ENCODE peak calls at places on chromosomes 12 and 14, in seven cellular contexts. B is endothelial cell of umbilical vein, H is K562, X is HCT116, Z is A549, Q is GM12878, Y is HepG2. N is an unnamed sample.

GRCh38 chr14:70896981-70897380 is 10.3 kb upstream of the PCNX1 start:
- DNase-seq in B (no peak), H (no peak), X (no peak), Z (no peak), Q (no peak), Y (no peak), N (no peak)

GRCh38 chr12:104386461-104386860 is 70.3 kb upstream of the CHST11 start:
- DNase-seq in B (no peak), H (peak; percentile 42), X (no peak), Z (no peak), Q (no peak), Y (no peak), N (no peak)

GRCh38 chr12:99026332-99027116 is 381.4 kb downstream of the APAF1 start:
- DNase-seq in B (no peak), H (no peak), X (no peak), Z (no peak), Q (no peak), Y (no peak), N (no peak)

GRCh38 chr14:74176404-74176788 is 62.9 kb upstream of the VSX2 start:
- DNase-seq in B (no peak), H (no peak), X (no peak), Z (no peak), Q (no peak), Y (no peak), N (peak; percentile 58)

GRCh38 chr14:102579696-102580551 is 12.5 kb upstream of the RCOR1 start:
- DNase-seq in B (no peak), H (no peak), X (no peak), Z (no peak), Q (no peak), Y (no peak), N (peak; percentile 43)

GRCh38 chr12:119602695-119603094 is 9.1 kb downstream of the TMEM233 start:
- DNase-seq in B (no peak), H (no peak), X (no peak), Z (no peak), Q (no peak), Y (no peak), N (no peak)

GRCh38 chr14:104267895-104268294 is 129.5 kb downstream of the KIF26A start:
- DNase-seq in B (no peak), H (no peak), X (no peak), Z (no peak), Q (no peak), Y (no peak), N (no peak)

GRCh38 chr14:64692597-64693350 is 11.4 kb upstream of the PLEKHG3 start:
- DNase-seq in B (no peak), H (no peak), X (no peak), Z (no peak), Q (no peak), Y (no peak), N (no peak)

GRCh38 chr14:69572634-69573135 is 2.0 kb downstream of the CCDC177 start:
- DNase-seq in B (no peak), H (no peak), X (no peak), Z (no peak), Q (no peak), Y (no peak), N (no peak)

GRCh38 chr12:108234155-108234554 is 105.0 kb downstream of the CMKLR1 start:
- DNase-seq in B (peak; percentile 3), H (no peak), X (no peak), Z (no peak), Q (no peak), Y (no peak), N (peak; percentile 41)

GRCh38 chr14:68476212-68476964 is 316.5 kb downstream of the ZFP36L1 start:
- DNase-seq in B (peak; percentile 72), H (no peak), X (no peak), Z (no peak), Q (peak; percentile 93), Y (peak; percentile 45), N (peak; percentile 8)

GRCh38 chr14:67571991-67572323 is 28.1 kb downstream of the PIGH start:
- DNase-seq in B (no peak), H (no peak), X (no peak), Z (no peak), Q (no peak), Y (no peak), N (no peak)

GRCh38 chr14:56351861-56352260 is 227.7 kb upstream of the TMEM260 start:
- DNase-seq in B (no peak), H (no peak), X (no peak), Z (no peak), Q (no peak), Y (no peak), N (no peak)

GRCh38 chr14:101908795-101909194 is 55.6 kb upstream of the DYNC1H1 start:
- DNase-seq in B (no peak), H (no peak), X (no peak), Z (no peak), Q (no peak), Y (no peak), N (no peak)

GRCh38 chr14:68789798-68790655 is 2.8 kb downstream of the ZFP36L1 start:
- DNase-seq in B (peak; percentile 17), H (no peak), X (no peak), Z (no peak), Q (no peak), Y (no peak), N (no peak)

GRCh38 chr12:95151406-95151805 is 65.9 kb downstream of the FGD6 start:
- DNase-seq in B (no peak), H (no peak), X (no peak), Z (no peak), Q (no peak), Y (no peak), N (no peak)

GRCh38 chr14:93930989-93931307 is 3.8 kb downstream of the FAM181A start:
- DNase-seq in B (no peak), H (no peak), X (no peak), Z (no peak), Q (no peak), Y (no peak), N (no peak)

GRCh38 chr14:95545769-95546168 is 10.9 kb downstream of the GLRX5 start:
- DNase-seq in B (peak; percentile 82), H (no peak), X (peak; percentile 53), Z (peak; percentile 58), Q (no peak), Y (no peak), N (peak; percentile 34)

GRCh38 chr12:25653487-25654175 is 100.5 kb upstream of the LMNTD1 start:
- DNase-seq in B (peak; percentile 63), H (no peak), X (no peak), Z (no peak), Q (no peak), Y (no peak), N (peak; percentile 33)

GRCh38 chr14:89956294-89957009 is 725 bp downstream of the TDP1 start:
- DNase-seq in B (peak; percentile 80), H (no peak), X (peak; percentile 22), Z (no peak), Q (peak; percentile 48), Y (peak; percentile 46), N (peak; percentile 91)

GRCh38 chr12:12467222-12467621 is 95.4 kb downstream of the DUSP16 start:
- DNase-seq in B (no peak), H (no peak), X (no peak), Z (no peak), Q (no peak), Y (no peak), N (no peak)

GRCh38 chr14:54627718-54628345 is 60.9 kb downstream of the SAMD4A start:
- DNase-seq in B (peak; percentile 88), H (no peak), X (no peak), Z (no peak), Q (peak; percentile 57), Y (no peak), N (no peak)

GRCh38 chr12:67911293-67911637 is 78.0 kb upstream of the IFNG-AS1 start:
- DNase-seq in B (no peak), H (no peak), X (no peak), Z (no peak), Q (no peak), Y (no peak), N (no peak)

GRCh38 chr12:45543887-45544286 is 185.6 kb upstream of the ARID2 start:
- DNase-seq in B (peak; percentile 79), H (peak; percentile 45), X (peak; percentile 80), Z (peak; percentile 62), Q (peak; percentile 56), Y (peak; percentile 53), N (peak; percentile 90)
- TF ChIP-seq CTCF in B (peak; percentile 82), H (peak; percentile 78), X (peak; percentile 78), Z (peak; percentile 79), Q (peak; percentile 73), Y (peak; percentile 77), N (peak; percentile 88)

GRCh38 chr12:54125950-54126695 is 62.7 kb downstream of the SMUG1 start:
- DNase-seq in B (no peak), H (no peak), X (no peak), Z (no peak), Q (no peak), Y (no peak), N (no peak)
- TF ChIP-seq POLR2A in B (no peak), H (no peak), X (no peak), Z (no peak), Q (no peak), Y (no peak), N (no peak)

GRCh38 chr12:1794440-1795090 is 25.8 kb upstream of the LRTM2 start:
- DNase-seq in B (no peak), H (no peak), X (no peak), Z (no peak), Q (no peak), Y (no peak), N (no peak)
- TF ChIP-seq MAX in B (no peak), H (no peak), X (no peak), Z (no peak), Q (no peak), Y (no peak), N (no peak)

GRCh38 chr14:22718091-22718490 is 48.4 kb upstream of the OXA1L start:
- DNase-seq in B (no peak), H (no peak), X (no peak), Z (no peak), Q (no peak), Y (no peak), N (no peak)

GRCh38 chr14:22721213-22721612 is 45.3 kb upstream of the OXA1L start:
- DNase-seq in B (no peak), H (no peak), X (no peak), Z (no peak), Q (no peak), Y (no peak), N (no peak)

GRCh38 chr14:22713631-22713950 is 52.9 kb upstream of the OXA1L start:
- DNase-seq in B (no peak), H (no peak), X (no peak), Z (no peak), Q (no peak), Y (no peak), N (no peak)

GRCh38 chr14:22715890-22716289 is 50.6 kb upstream of the OXA1L start:
- DNase-seq in B (no peak), H (no peak), X (no peak), Z (no peak), Q (no peak), Y (no peak), N (no peak)

DNA sequence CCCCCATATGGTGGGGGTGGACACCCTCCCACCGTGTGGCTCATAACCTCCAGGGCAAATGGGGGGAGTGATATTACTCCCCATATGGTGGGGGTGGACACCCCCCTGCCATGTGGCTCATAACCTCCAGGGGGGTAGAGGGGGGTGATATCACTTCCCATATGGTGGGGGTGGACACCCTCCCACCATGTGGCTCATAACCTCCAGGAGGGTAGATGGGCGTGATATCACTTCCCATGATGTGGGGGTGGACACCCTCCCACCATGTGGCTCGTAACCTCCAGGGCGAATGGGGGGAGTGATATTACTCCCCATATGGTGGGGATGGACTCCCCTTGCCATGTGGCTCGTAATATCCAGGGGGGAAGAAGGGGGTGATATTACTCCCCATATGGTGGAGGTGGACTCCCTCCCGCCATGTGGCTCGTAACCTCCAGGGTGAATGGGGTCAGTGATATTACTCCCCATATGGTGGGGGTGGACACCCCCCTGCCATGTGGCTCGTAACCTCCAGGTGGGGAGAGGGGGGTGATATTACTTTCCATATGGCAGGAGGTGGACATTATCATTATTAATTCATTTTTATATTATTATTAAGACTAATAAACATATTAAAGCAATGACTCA is 51.2 kb upstream of the OXA1L start:
- DNase-seq in B (no peak), H (peak; percentile 60), X (no peak), Z (no peak), Q (no peak), Y (no peak), N (peak; percentile 47)
- TF ChIP-seq CTCF in B (no peak), H (no peak), X (no peak), Z (no peak), Q (no peak), Y (no peak), N (no peak)